ENCODE peak calls at places on chromosomes 12 and 14, in four cellular contexts. L is stomach, R is GM06990, K is bronchial epithelial cell. Q is an unnamed sample.

GRCh38 chr12:50734409-50735263 is 29.3 kb upstream of the ATF1 start:
- DNase-seq in L (no peak), R (no peak), K (no peak), Q (peak; percentile 23)

GRCh38 chr12:106753526-106753925 is 21.0 kb upstream of the RIC8B start:
- DNase-seq in L (peak; percentile 31), R (peak; percentile 77), K (peak; percentile 22), Q (no peak)

GRCh38 chr14:70889555-70889954 is 17.7 kb upstream of the PCNX1 start:
- DNase-seq in L (no peak), R (no peak), K (no peak), Q (no peak)

GRCh38 chr12:115871714-115872113 is 405.8 kb downstream of the MED13L start:
- DNase-seq in L (no peak), R (no peak), K (peak; percentile 7), Q (no peak)

GRCh38 chr12:91877022-91877421 is 268.6 kb downstream of the BTG1 start:
- DNase-seq in L (peak; percentile 52), R (peak; percentile 4), K (peak; percentile 62), Q (no peak)

GRCh38 chr12:106583578-106584103 is 837 bp downstream of the RFX4 start:
- DNase-seq in L (no peak), R (peak; percentile 22), K (no peak), Q (no peak)

GRCh38 chr12:98578392-98578791 is 15.1 kb upstream of the SLC25A3 start:
- DNase-seq in L (no peak), R (no peak), K (no peak), Q (no peak)

GRCh38 chr14:81302613-81303012 is 81.9 kb upstream of the GTF2A1 start:
- DNase-seq in L (no peak), R (no peak), K (no peak), Q (no peak)

GRCh38 chr12:84079621-84080020 is 833.0 kb downstream of the SLC6A15 start:
- DNase-seq in L (no peak), R (no peak), K (peak; percentile 5), Q (no peak)

GRCh38 chr12:130791699-130792098 is 47.4 kb downstream of the STX2 start:
- DNase-seq in L (no peak), R (no peak), K (no peak), Q (no peak)

GRCh38 chr12:124517260-124518050 is 50.0 kb downstream of the NCOR2 start:
- DNase-seq in L (peak; percentile 92), R (no peak), K (peak; percentile 75), Q (no peak)

GRCh38 chr12:53791735-53792326 is 40.1 kb upstream of the CISTR start:
- DNase-seq in L (peak; percentile 26), R (no peak), K (no peak), Q (no peak)

GRCh38 chr12:53098354-53098981 is 1.0 kb downstream of the IGFBP6 start:
- DNase-seq in L (peak; percentile 24), R (no peak), K (peak; percentile 79), Q (no peak)

GRCh38 chr14:24092110-24092959 is 1.8 kb upstream of the PCK2 start:
- DNase-seq in L (peak; percentile 65), R (no peak), K (no peak), Q (no peak)

GRCh38 chr12:110935588-110935987 is 15.2 kb upstream of the MYL2 start:
- DNase-seq in L (no peak), R (no peak), K (peak; percentile 34), Q (no peak)

GRCh38 chr14:74437654-74438053 is 11.6 kb upstream of the SYNDIG1L start:
- DNase-seq in L (no peak), R (no peak), K (no peak), Q (no peak)

GRCh38 chr12:104090685-104091084 is 26.4 kb downstream of the HCFC2 start:
- DNase-seq in L (no peak), R (no peak), K (peak; percentile 18), Q (no peak)

GRCh38 chr14:60245316-60246177 is 3.5 kb upstream of the PPM1A start:
- DNase-seq in L (no peak), R (peak; percentile 15), K (no peak), Q (no peak)

GRCh38 chr14:98297567-98297966 is 974.4 kb downstream of the BCL11B start:
- DNase-seq in L (no peak), R (no peak), K (no peak), Q (no peak)

GRCh38 chr12:47155457-47156166 is 75.9 kb upstream of the AMIGO2 start:
- DNase-seq in L (no peak), R (no peak), K (peak; percentile 20), Q (no peak)

GRCh38 chr12:24945822-24946221 is 3.1 kb downstream of the BCAT1 start:
- DNase-seq in L (no peak), R (no peak), K (no peak), Q (no peak)
- H3K4me3 ChIP-seq in L (no peak overlapping the region), R (no peak overlapping the region), K (no peak overlapping the region), Q (no peak overlapping the region)

GRCh38 chr14:35337557-35338255 is 45.5 kb downstream of the PSMA6 start:
- DNase-seq in L (no peak), R (no peak), K (peak; percentile 75), Q (no peak)

GRCh38 chr14:35337074-35337556 is 44.9 kb downstream of the PSMA6 start:
- DNase-seq in L (no peak), R (no peak), K (no peak), Q (no peak)

GRCh38 chr14:35339761-35340406 is 47.7 kb downstream of the PSMA6 start:
- DNase-seq in L (no peak), R (no peak), K (no peak), Q (no peak)

GRCh38 chr14:35340616-35341453 is 48.7 kb downstream of the PSMA6 start:
- DNase-seq in L (no peak), R (no peak), K (no peak), Q (no peak)

DNA sequence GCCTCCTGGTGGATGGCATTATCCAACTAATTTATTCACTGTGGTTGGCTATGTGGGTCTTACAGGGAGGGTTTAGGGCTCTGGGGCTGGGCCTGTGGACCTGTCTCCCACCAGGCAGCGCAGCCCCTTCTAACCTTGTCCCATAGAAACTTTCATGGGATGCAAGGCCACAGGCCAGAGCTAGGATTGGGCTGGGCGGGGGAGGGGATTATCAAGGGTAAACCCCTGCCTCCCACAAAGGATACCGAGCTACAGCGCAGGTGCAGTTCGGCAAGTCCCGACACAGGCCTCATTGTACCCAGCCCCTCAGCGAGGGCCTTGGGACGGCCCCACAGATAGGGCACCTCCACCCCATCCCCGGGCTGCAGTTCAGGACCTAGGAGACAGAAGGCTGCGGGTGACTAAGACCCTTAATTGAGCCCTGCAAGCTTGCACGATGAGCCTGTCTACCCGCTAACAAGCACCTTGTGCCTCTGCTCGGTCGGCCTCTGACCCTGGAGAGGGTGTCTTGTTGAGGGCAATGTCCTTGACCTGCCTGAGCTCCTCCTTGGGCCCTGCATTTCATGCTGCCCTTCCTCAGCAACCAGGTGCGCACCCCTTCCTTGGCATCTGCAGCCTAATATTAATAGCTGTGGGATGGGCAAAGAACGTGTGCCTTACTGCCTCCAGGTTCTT is 46.7 kb downstream of the PSMA6 start:
- DNase-seq in L (no peak), R (no peak), K (no peak), Q (no peak)
- TF ChIP-seq CTCF in L (no peak), R (no peak), K (no peak), Q (no peak)

GRCh38 chr14:90557516-90557915 is 160.7 kb downstream of the CALM1 start:
- DNase-seq in L (no peak), R (no peak), K (no peak), Q (no peak)
- H3K4me3 ChIP-seq in L (no peak overlapping the region), R (no peak overlapping the region), K (no peak overlapping the region), Q (no peak overlapping the region)

GRCh38 chr12:112682586-112682985 is 109.0 kb upstream of the RPH3A start:
- DNase-seq in L (no peak), R (no peak), K (no peak), Q (no peak)

GRCh38 chr12:112685321-112685720 is 106.2 kb upstream of the RPH3A start:
- DNase-seq in L (no peak), R (no peak), K (no peak), Q (no peak)

GRCh38 chr12:112686373-112686772 is 105.2 kb upstream of the RPH3A start:
- DNase-seq in L (no peak), R (no peak), K (peak; percentile 95), Q (no peak)

GRCh38 chr12:112680993-112681392 is 110.6 kb upstream of the RPH3A start:
- DNase-seq in L (no peak), R (no peak), K (no peak), Q (no peak)

DNA sequence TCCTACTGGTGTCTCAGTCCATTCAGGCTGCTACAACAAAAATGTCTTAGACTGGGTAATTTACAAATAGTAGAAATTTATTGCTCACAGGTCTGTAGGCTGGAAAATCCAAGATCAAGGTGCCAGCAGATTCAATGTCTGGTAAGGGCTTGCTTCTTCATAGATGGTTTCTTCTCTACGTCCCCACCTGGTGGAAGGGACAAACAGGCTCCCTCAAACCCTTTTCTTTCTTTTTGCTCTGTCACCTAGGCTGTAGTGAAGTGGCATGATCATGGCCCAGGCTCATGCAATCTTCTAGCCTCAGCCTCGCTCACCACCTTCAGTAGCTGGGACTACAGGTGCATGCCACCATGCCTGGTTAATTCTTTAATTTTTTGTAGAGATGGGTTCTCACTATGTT is 106.8 kb upstream of the RPH3A start:
- DNase-seq in L (no peak), R (no peak), K (no peak), Q (no peak)
- TF ChIP-seq CTCF in L (no peak), R (peak; percentile 20), K (no peak), Q (no peak)

GRCh38 chr14:73227812-73228781 is 9.2 kb upstream of the PAPLN start:
- DNase-seq in L (no peak), R (no peak), K (peak; percentile 87), Q (peak; percentile 85)
- H3K4me3 ChIP-seq in L (no peak overlapping the region), R (no peak overlapping the region), K (no peak overlapping the region), Q (peak overlapping the region; percentile 8)

GRCh38 chr14:47044841-47045240 is 393.3 kb upstream of the RPL10L start:
- DNase-seq in L (peak; percentile 27), R (no peak), K (peak; percentile 33), Q (no peak)
- TF ChIP-seq CTCF in L (no peak), R (no peak), K (peak; percentile 34), Q (no peak)

GRCh38 chr14:105931808-105932483 is 405.6 kb downstream of the TMEM121 start:
- DNase-seq in L (peak; percentile 9), R (no peak), K (no peak), Q (no peak)

GRCh38 chr14:105929327-105930081 is 403.1 kb downstream of the TMEM121 start:
- DNase-seq in L (no peak), R (no peak), K (no peak), Q (no peak)

GRCh38 chr14:105930572-105930971 is 404.2 kb downstream of the TMEM121 start:
- DNase-seq in L (no peak), R (no peak), K (no peak), Q (no peak)

GRCh38 chr14:105935384-105935783 is 409.0 kb downstream of the TMEM121 start:
- DNase-seq in L (no peak), R (no peak), K (no peak), Q (no peak)

DNA sequence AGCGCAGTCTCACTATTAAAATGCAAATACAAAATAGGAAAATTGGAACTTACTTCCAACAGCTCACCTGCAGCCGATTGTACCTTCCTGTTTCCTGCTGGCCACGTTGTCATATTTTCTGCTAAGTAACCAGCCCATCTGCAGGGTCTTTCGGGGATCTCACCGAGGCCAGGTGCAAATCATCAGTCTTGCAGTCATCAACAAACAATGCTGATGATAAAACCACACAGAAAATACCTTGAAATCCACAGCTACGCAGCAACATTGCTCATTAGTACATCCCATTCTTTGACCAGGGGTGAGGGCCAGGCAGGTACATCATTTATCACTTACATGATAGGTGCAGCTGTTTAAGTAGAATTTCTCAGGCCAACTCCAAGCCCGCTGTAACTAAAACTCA is 406.9 kb downstream of the TMEM121 start:
- DNase-seq in L (peak; percentile 20), R (no peak), K (no peak), Q (no peak)
- H3K4me3 ChIP-seq in L (no peak overlapping the region), R (no peak overlapping the region), K (no peak overlapping the region), Q (no peak overlapping the region)

GRCh38 chr14:35783699-35784098 is 25.4 kb downstream of the RALGAPA1 start:
- DNase-seq in L (no peak), R (no peak), K (no peak), Q (no peak)
- TF ChIP-seq CTCF in L (no peak), R (no peak), K (no peak), Q (no peak)

Q was measured in astrocyte of the cerebellum.